ENCODE peak calls at places on chromosomes 5 and 9, in eight cellular contexts. One of them, this sample, is unnamed.

GRCh38 chr9:125457357-125457756 is 195.7 kb downstream of the GAPVD1 start:
- DNase-seq in esophagus squamous epithelium: no peak
- DNase-seq in adrenal gland: no peak
- DNase-seq in heart right ventricle: no peak
- DNase-seq in uterus: no peak
- DNase-seq in A549: no peak
- DNase-seq in cardiac muscle cell: no peak
- DNase-seq in body of pancreas: no peak
- DNase-seq in this sample: no peak

GRCh38 chr5:156716981-156717380 is 133.1 kb upstream of the PPP1R2B start:
- DNase-seq in body of pancreas: no peak
- DNase-seq in uterus: no peak
- DNase-seq in A549: no peak
- DNase-seq in cardiac muscle cell: no peak
- DNase-seq in heart right ventricle: no peak
- DNase-seq in adrenal gland: no peak
- DNase-seq in esophagus squamous epithelium: no peak
- DNase-seq in this sample: no peak

GRCh38 chr5:141343242-141343952 is at the start of gene PCDHGA3:
- DNase-seq in cardiac muscle cell: peak
- DNase-seq in adrenal gland: peak
- DNase-seq in esophagus squamous epithelium: no peak
- DNase-seq in heart right ventricle: no peak
- DNase-seq in A549: peak
- DNase-seq in uterus: no peak
- DNase-seq in body of pancreas: no peak
- DNase-seq in this sample: no peak

GRCh38 chr5:143676794-143677193 is 135.2 kb upstream of the HMHB1 start:
- DNase-seq in adrenal gland: no peak
- DNase-seq in body of pancreas: peak
- DNase-seq in heart right ventricle: no peak
- DNase-seq in esophagus squamous epithelium: no peak
- DNase-seq in uterus: no peak
- DNase-seq in A549: no peak
- DNase-seq in cardiac muscle cell: no peak
- DNase-seq in this sample: no peak

GRCh38 chr9:90943341-90943740 is 141.7 kb downstream of the SYK start:
- DNase-seq in adrenal gland: no peak
- DNase-seq in cardiac muscle cell: no peak
- DNase-seq in heart right ventricle: no peak
- DNase-seq in esophagus squamous epithelium: no peak
- DNase-seq in body of pancreas: no peak
- DNase-seq in A549: no peak
- DNase-seq in uterus: no peak
- DNase-seq in this sample: no peak

GRCh38 chr5:171295801-171296200 is 13.2 kb upstream of the TLX3 start:
- DNase-seq in cardiac muscle cell: no peak
- DNase-seq in body of pancreas: no peak
- DNase-seq in A549: no peak
- DNase-seq in adrenal gland: no peak
- DNase-seq in uterus: no peak
- DNase-seq in heart right ventricle: no peak
- DNase-seq in esophagus squamous epithelium: no peak
- DNase-seq in this sample: no peak

GRCh38 chr9:81771606-81772005 is 82.3 kb upstream of the TLE1 start:
- DNase-seq in heart right ventricle: no peak
- DNase-seq in body of pancreas: no peak
- DNase-seq in uterus: no peak
- DNase-seq in A549: no peak
- DNase-seq in adrenal gland: no peak
- DNase-seq in esophagus squamous epithelium: no peak
- DNase-seq in cardiac muscle cell: no peak
- DNase-seq in this sample: no peak

GRCh38 chr5:17004441-17005086 is 68.5 kb upstream of the MYO10 start:
- DNase-seq in heart right ventricle: no peak
- DNase-seq in A549: no peak
- DNase-seq in uterus: no peak
- DNase-seq in esophagus squamous epithelium: no peak
- DNase-seq in body of pancreas: no peak
- DNase-seq in cardiac muscle cell: no peak
- DNase-seq in adrenal gland: no peak
- DNase-seq in this sample: no peak

GRCh38 chr9:96486351-96487029 is 36.5 kb downstream of the HABP4 start:
- DNase-seq in A549: no peak
- DNase-seq in uterus: peak
- DNase-seq in body of pancreas: peak
- DNase-seq in heart right ventricle: peak
- DNase-seq in esophagus squamous epithelium: no peak
- DNase-seq in cardiac muscle cell: peak
- DNase-seq in adrenal gland: peak
- DNase-seq in this sample: no peak

GRCh38 chr5:100407053-100407452 is 128.1 kb upstream of the FAM174A start:
- DNase-seq in cardiac muscle cell: no peak
- DNase-seq in adrenal gland: no peak
- DNase-seq in esophagus squamous epithelium: no peak
- DNase-seq in body of pancreas: no peak
- DNase-seq in uterus: no peak
- DNase-seq in A549: no peak
- DNase-seq in heart right ventricle: no peak
- DNase-seq in this sample: no peak

GRCh38 chr5:168076561-168076991 is 214.9 kb upstream of the WWC1 start:
- DNase-seq in body of pancreas: no peak
- DNase-seq in heart right ventricle: peak
- DNase-seq in A549: peak
- DNase-seq in esophagus squamous epithelium: no peak
- DNase-seq in adrenal gland: peak
- DNase-seq in uterus: no peak
- DNase-seq in cardiac muscle cell: peak
- DNase-seq in this sample: peak

GRCh38 chr5:154228696-154229095 is 38.2 kb downstream of the GALNT10 start:
- DNase-seq in cardiac muscle cell: no peak
- DNase-seq in body of pancreas: no peak
- DNase-seq in esophagus squamous epithelium: no peak
- DNase-seq in A549: no peak
- DNase-seq in heart right ventricle: no peak
- DNase-seq in adrenal gland: no peak
- DNase-seq in uterus: no peak
- DNase-seq in this sample: no peak

GRCh38 chr5:76133967-76134366 is 50.8 kb downstream of the SV2C start:
- DNase-seq in body of pancreas: no peak
- DNase-seq in uterus: no peak
- DNase-seq in heart right ventricle: no peak
- DNase-seq in cardiac muscle cell: no peak
- DNase-seq in adrenal gland: no peak
- DNase-seq in esophagus squamous epithelium: no peak
- DNase-seq in A549: no peak
- DNase-seq in this sample: no peak

GRCh38 chr5:677131-678101 is 15.7 kb downstream of the TPPP start:
- DNase-seq in body of pancreas: peak
- DNase-seq in uterus: peak
- DNase-seq in heart right ventricle: no peak
- DNase-seq in esophagus squamous epithelium: no peak
- DNase-seq in cardiac muscle cell: no peak
- DNase-seq in A549: no peak
- DNase-seq in adrenal gland: no peak
- DNase-seq in this sample: no peak

GRCh38 chr5:84274585-84275468 is 109.9 kb downstream of the EDIL3 start:
- DNase-seq in A549: peak
- DNase-seq in heart right ventricle: peak
- DNase-seq in uterus: no peak
- DNase-seq in esophagus squamous epithelium: no peak
- DNase-seq in adrenal gland: peak
- DNase-seq in cardiac muscle cell: peak
- DNase-seq in body of pancreas: peak
- DNase-seq in this sample: no peak

GRCh38 chr5:112534067-112534466 is 115.0 kb upstream of the EPB41L4A start:
- DNase-seq in body of pancreas: no peak
- DNase-seq in heart right ventricle: no peak
- DNase-seq in cardiac muscle cell: no peak
- DNase-seq in uterus: no peak
- DNase-seq in A549: no peak
- DNase-seq in esophagus squamous epithelium: no peak
- DNase-seq in adrenal gland: no peak
- DNase-seq in this sample: no peak
- H3K4me3 ChIP-seq in body of pancreas: no peak
- H3K4me3 ChIP-seq in heart right ventricle: no peak
- H3K4me3 ChIP-seq in cardiac muscle cell: no peak
- H3K4me3 ChIP-seq in uterus: no peak
- H3K4me3 ChIP-seq in A549: no peak
- H3K4me3 ChIP-seq in esophagus squamous epithelium: no peak
- H3K4me3 ChIP-seq in adrenal gland: no peak
- H3K4me3 ChIP-seq in this sample: no peak

GRCh38 chr9:117074782-117075510 is 339.9 kb downstream of the ASTN2 start:
- DNase-seq in heart right ventricle: no peak
- DNase-seq in adrenal gland: no peak
- DNase-seq in body of pancreas: no peak
- DNase-seq in cardiac muscle cell: no peak
- DNase-seq in uterus: no peak
- DNase-seq in esophagus squamous epithelium: no peak
- DNase-seq in A549: no peak
- DNase-seq in this sample: no peak

GRCh38 chr9:117075636-117076035 is 339.2 kb downstream of the ASTN2 start:
- DNase-seq in heart right ventricle: no peak
- DNase-seq in adrenal gland: no peak
- DNase-seq in uterus: no peak
- DNase-seq in cardiac muscle cell: no peak
- DNase-seq in esophagus squamous epithelium: no peak
- DNase-seq in A549: no peak
- DNase-seq in body of pancreas: no peak
- DNase-seq in this sample: no peak

GRCh38 chr9:117073071-117073470 is 341.8 kb downstream of the ASTN2 start:
- DNase-seq in uterus: no peak
- DNase-seq in cardiac muscle cell: no peak
- DNase-seq in A549: no peak
- DNase-seq in esophagus squamous epithelium: no peak
- DNase-seq in heart right ventricle: no peak
- DNase-seq in body of pancreas: no peak
- DNase-seq in adrenal gland: no peak
- DNase-seq in this sample: no peak

GRCh38 chr9:117074337-117074662 is 340.6 kb downstream of the ASTN2 start:
- DNase-seq in esophagus squamous epithelium: no peak
- DNase-seq in uterus: no peak
- DNase-seq in A549: no peak
- DNase-seq in heart right ventricle: no peak
- DNase-seq in body of pancreas: no peak
- DNase-seq in cardiac muscle cell: no peak
- DNase-seq in adrenal gland: no peak
- DNase-seq in this sample: no peak

GRCh38 chr9:117073539-117074336 is 341.1 kb downstream of the ASTN2 start:
- DNase-seq in A549: peak
- DNase-seq in uterus: no peak
- DNase-seq in cardiac muscle cell: peak
- DNase-seq in esophagus squamous epithelium: no peak
- DNase-seq in adrenal gland: no peak
- DNase-seq in body of pancreas: peak
- DNase-seq in heart right ventricle: no peak
- DNase-seq in this sample: peak
- TF ChIP-seq CTCF in A549: peak
- TF ChIP-seq CTCF in uterus: no peak
- TF ChIP-seq CTCF in cardiac muscle cell: peak
- TF ChIP-seq CTCF in esophagus squamous epithelium: peak
- TF ChIP-seq CTCF in adrenal gland: peak
- TF ChIP-seq CTCF in body of pancreas: peak
- TF ChIP-seq CTCF in heart right ventricle: peak
- TF ChIP-seq CTCF in this sample: peak

GRCh38 chr5:145982572-145983314 is 46.4 kb downstream of the SH3RF2 start:
- DNase-seq in heart right ventricle: no peak
- DNase-seq in uterus: no peak
- DNase-seq in esophagus squamous epithelium: no peak
- DNase-seq in adrenal gland: no peak
- DNase-seq in cardiac muscle cell: no peak
- DNase-seq in body of pancreas: no peak
- DNase-seq in A549: no peak
- DNase-seq in this sample: no peak

GRCh38 chr5:145981612-145982571 is 45.5 kb downstream of the SH3RF2 start:
- DNase-seq in cardiac muscle cell: no peak
- DNase-seq in body of pancreas: peak
- DNase-seq in A549: peak
- DNase-seq in esophagus squamous epithelium: no peak
- DNase-seq in adrenal gland: no peak
- DNase-seq in uterus: no peak
- DNase-seq in heart right ventricle: no peak
- DNase-seq in this sample: peak

GRCh38 chr5:145980718-145981117 is 44.3 kb downstream of the SH3RF2 start:
- DNase-seq in uterus: no peak
- DNase-seq in adrenal gland: no peak
- DNase-seq in A549: peak
- DNase-seq in esophagus squamous epithelium: no peak
- DNase-seq in heart right ventricle: no peak
- DNase-seq in body of pancreas: no peak
- DNase-seq in cardiac muscle cell: no peak
- DNase-seq in this sample: no peak

GRCh38 chr5:145984072-145984471 is 47.7 kb downstream of the SH3RF2 start:
- DNase-seq in A549: no peak
- DNase-seq in esophagus squamous epithelium: no peak
- DNase-seq in body of pancreas: no peak
- DNase-seq in adrenal gland: peak
- DNase-seq in heart right ventricle: no peak
- DNase-seq in cardiac muscle cell: peak
- DNase-seq in uterus: no peak
- DNase-seq in this sample: peak

DNA sequence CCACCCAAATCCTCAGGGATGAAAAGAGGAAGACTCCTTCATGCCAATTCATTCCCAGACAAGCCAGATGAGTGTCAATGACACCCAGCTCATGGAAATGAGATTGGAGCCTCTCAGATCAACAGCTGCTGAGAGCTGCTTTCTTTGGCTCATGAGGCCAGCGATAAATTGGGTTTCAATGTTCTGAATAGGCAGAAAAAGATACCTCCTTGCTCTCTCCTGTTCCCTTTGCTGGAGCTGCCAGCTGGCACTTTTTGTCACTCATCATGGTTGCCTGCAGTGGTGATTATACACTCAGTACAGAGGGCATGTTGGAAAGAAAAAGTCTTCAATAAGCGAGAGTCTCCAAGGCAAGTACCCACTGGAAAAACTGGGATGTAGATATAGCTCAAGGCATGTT is 47.1 kb downstream of the SH3RF2 start:
- DNase-seq in body of pancreas: no peak
- DNase-seq in esophagus squamous epithelium: no peak
- DNase-seq in A549: no peak
- DNase-seq in adrenal gland: no peak
- DNase-seq in cardiac muscle cell: no peak
- DNase-seq in heart right ventricle: no peak
- DNase-seq in uterus: no peak
- DNase-seq in this sample: no peak
- H3K27ac ChIP-seq in body of pancreas: no peak
- H3K27ac ChIP-seq in esophagus squamous epithelium: no peak
- H3K27ac ChIP-seq in A549: peak
- H3K27ac ChIP-seq in adrenal gland: no peak
- H3K27ac ChIP-seq in cardiac muscle cell: peak
- H3K27ac ChIP-seq in heart right ventricle: peak
- H3K27ac ChIP-seq in uterus: no peak
- H3K27ac ChIP-seq in this sample: no peak

DNA sequence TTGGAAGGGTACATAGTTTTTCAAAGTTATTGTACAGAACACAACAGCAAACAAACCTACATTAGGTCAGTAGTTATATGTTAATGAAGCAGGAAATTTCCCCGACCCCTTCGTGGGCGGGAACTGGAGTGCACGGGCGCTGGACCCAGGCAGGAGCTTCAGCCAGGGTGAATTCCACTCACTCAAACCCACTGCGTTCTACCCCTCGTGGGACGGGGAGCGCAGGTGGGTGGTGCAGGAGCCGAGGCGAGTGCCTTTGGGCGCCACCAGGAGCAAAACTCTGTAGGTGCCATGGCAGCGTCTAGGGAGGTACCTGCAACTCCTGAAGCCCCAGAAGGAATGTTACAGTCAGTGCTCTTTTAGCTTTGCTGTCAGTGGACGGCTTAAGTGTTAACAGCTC is 29.6 kb upstream of the ERAP1 start:
- DNase-seq in body of pancreas: no peak
- DNase-seq in A549: no peak
- DNase-seq in adrenal gland: no peak
- DNase-seq in heart right ventricle: no peak
- DNase-seq in cardiac muscle cell: no peak
- DNase-seq in esophagus squamous epithelium: no peak
- DNase-seq in uterus: no peak
- DNase-seq in this sample: no peak
- H3K4me3 ChIP-seq in body of pancreas: no peak
- H3K4me3 ChIP-seq in A549: no peak
- H3K4me3 ChIP-seq in adrenal gland: no peak
- H3K4me3 ChIP-seq in heart right ventricle: no peak
- H3K4me3 ChIP-seq in cardiac muscle cell: no peak
- H3K4me3 ChIP-seq in esophagus squamous epithelium: no peak
- H3K4me3 ChIP-seq in uterus: no peak
- H3K4me3 ChIP-seq in this sample: no peak

This sample was measured in prostate gland.